ENCODE peak calls at places on chromosome 1, in four cellular contexts. L, N, S and C are unnamed samples.
A peak's percentile ranks its signal among the peaks of the same experiment; 100 is the strongest.

GRCh38 chr1:94668528-94668927 is 127.0 kb upstream of the F3 start:
- DNase-seq in S (no peak), N (no peak), L (no peak), C (no peak)

GRCh38 chr1:88133991-88134390 is 550.1 kb upstream of the PKN2 start:
- DNase-seq in L (no peak), S (no peak), N (no peak), C (no peak)

GRCh38 chr1:56330400-56331026 is 248.8 kb downstream of the PLPP3 start:
- DNase-seq in L (no peak), N (peak; percentile 20), S (no peak), C (peak; percentile 3)

GRCh38 chr1:178055779-178056471 is 38.0 kb upstream of the RASAL2 start:
- DNase-seq in L (no peak), N (peak; percentile 23), S (no peak), C (peak; percentile 47)

GRCh38 chr1:93471911-93472310 is 24.0 kb downstream of the FNBP1L start:
- DNase-seq in L (no peak), S (no peak), N (no peak), C (peak; percentile 6)

GRCh38 chr1:62724430-62724829 is 36.2 kb upstream of the DOCK7 start:
- DNase-seq in N (no peak), S (no peak), L (no peak), C (no peak)

GRCh38 chr1:22816063-22816775 is 105.6 kb downstream of the EPHB2 start:
- DNase-seq in N (no peak), S (no peak), L (no peak), C (no peak)

GRCh38 chr1:165298081-165298820 is 58.3 kb downstream of the LMX1A start:
- DNase-seq in L (no peak), S (no peak), N (no peak), C (no peak)

GRCh38 chr1:198598796-198599321 is 40.0 kb upstream of the PTPRC start:
- DNase-seq in L (no peak), N (no peak), S (peak; percentile 8), C (peak; percentile 98)

GRCh38 chr1:24189528-24189927 is 2.4 kb upstream of the IFNLR1 start:
- DNase-seq in S (no peak), N (peak; percentile 92), L (peak; percentile 26), C (no peak)

GRCh38 chr1:70358921-70359564 is 4.5 kb upstream of the ANKRD13C start:
- DNase-seq in L (no peak), S (no peak), N (no peak), C (no peak)

GRCh38 chr1:34162852-34163766 is 1.9 kb downstream of the CSMD2 start:
- DNase-seq in N (peak; percentile 76), L (no peak), S (peak; percentile 74), C (peak; percentile 1)

GRCh38 chr1:164631751-164632150 is 72.8 kb downstream of the PBX1 start:
- DNase-seq in N (no peak), S (no peak), L (no peak), C (no peak)

GRCh38 chr1:43495204-43495603 is 35.5 kb upstream of the PTPRF start:
- DNase-seq in N (no peak), S (no peak), L (no peak), C (no peak)

GRCh38 chr1:71930526-71930925 is 351.8 kb downstream of the NEGR1 start:
- DNase-seq in L (no peak), S (no peak), N (no peak), C (no peak)

GRCh38 chr1:112546076-112546475 is 37.3 kb downstream of the WNT2B start:
- DNase-seq in N (no peak), L (no peak), S (no peak), C (no peak)

GRCh38 chr1:115183711-115184259 is 94.5 kb upstream of the TSPAN2 start:
- DNase-seq in N (no peak), S (no peak), L (no peak), C (no peak)

GRCh38 chr1:20028125-20028524 is 41.9 kb upstream of the PLA2G5 start:
- DNase-seq in S (no peak), N (no peak), L (no peak), C (no peak)

GRCh38 chr1:241776911-241777310 is 71.1 kb upstream of the EXO1 start:
- DNase-seq in N (no peak), L (no peak), S (no peak), C (peak; percentile 69)

GRCh38 chr1:221532071-221532755 is 209.7 kb downstream of the DUSP10 start:
- DNase-seq in N (no peak), S (no peak), L (no peak), C (no peak)

GRCh38 chr1:8116892-8117262 is 90.8 kb upstream of the ERRFI1 start:
- DNase-seq in S (peak; percentile 33), N (no peak), L (no peak), C (no peak)

GRCh38 chr1:200925821-200926220 is 31.1 kb downstream of the INAVA start:
- DNase-seq in S (no peak), L (no peak), N (no peak), C (no peak)

GRCh38 chr1:19858894-19859293 is 23.3 kb upstream of the OTUD3 start:
- DNase-seq in L (no peak), S (no peak), N (peak; percentile 27), C (peak; percentile 30)

GRCh38 chr1:115322631-115323030 is 15.4 kb downstream of the NGF start:
- DNase-seq in S (no peak), L (no peak), N (no peak), C (no peak)

GRCh38 chr1:99527078-99527477 is 118.8 kb upstream of the PALMD start:
- DNase-seq in S (no peak), L (no peak), N (no peak), C (peak; percentile 71)

GRCh38 chr1:245301162-245301580 is 146.4 kb downstream of the KIF26B start:
- DNase-seq in S (no peak), N (no peak), L (no peak), C (no peak)

GRCh38 chr1:207462535-207462934 is 8.4 kb downstream of the CR2 start:
- DNase-seq in N (no peak), S (no peak), L (no peak), C (no peak)

GRCh38 chr1:236836157-236836556 is 41.1 kb downstream of the MTR start:
- DNase-seq in L (no peak), S (no peak), N (no peak), C (no peak)

GRCh38 chr1:28392027-28392652 is 22.6 kb downstream of the PHACTR4 start:
- DNase-seq in S (no peak), N (no peak), L (no peak), C (peak; percentile 81)

GRCh38 chr1:90713741-90714509 is 3.2 kb downstream of the BARHL2 start:
- DNase-seq in S (no peak), N (no peak), L (no peak), C (peak; percentile 6)

GRCh38 chr1:112507336-112507735 is 1.4 kb upstream of the WNT2B start:
- DNase-seq in N (no peak), L (no peak), S (no peak), C (no peak)

GRCh38 chr1:115337633-115338456 is at the start of gene NGF:
- DNase-seq in N (no peak), L (no peak), S (peak; percentile 59), C (no peak)

GRCh38 chr1:153308540-153308939 is 4.2 kb downstream of the PGLYRP3 start:
- DNase-seq in L (no peak), N (no peak), S (no peak), C (no peak)

GRCh38 chr1:192485692-192486436 is 89.7 kb upstream of the RGS1 start:
- DNase-seq in N (no peak), L (no peak), S (no peak), C (peak; percentile 28)